ENCODE peak calls at places on chromosomes 7 and 10, in four cellular contexts. T is A549, Q is IMR-90, L is HepG2. D is an unnamed sample.

GRCh38 chr7:157875230-157876179 is 538.7 kb downstream of the DNAJB6 start:
- DNase-seq in T (peak; percentile 38), Q (no peak), L (no peak), D (peak; percentile 66)

GRCh38 chr7:150317748-150318444 is 5.3 kb upstream of the LRRC61 start:
- DNase-seq in T (no peak), Q (peak; percentile 63), L (no peak), D (peak; percentile 88)

GRCh38 chr10:60208676-60209269 is 180.9 kb downstream of the ANK3 start:
- DNase-seq in T (peak; percentile 59), Q (peak; percentile 49), L (peak; percentile 18), D (peak; percentile 60)

GRCh38 chr7:38368191-38368605 is 94.8 kb upstream of the TARP start:
- DNase-seq in T (peak; percentile 90), Q (peak; percentile 65), L (peak; percentile 63), D (peak; percentile 31)

GRCh38 chr7:20952891-20953290 is 166.2 kb upstream of the SP8 start:
- DNase-seq in T (no peak), Q (no peak), L (no peak), D (no peak)

GRCh38 chr10:101778151-101778780 is 2.4 kb upstream of the FGF8 start:
- DNase-seq in T (no peak), Q (no peak), L (no peak), D (no peak)

GRCh38 chr7:55369427-55369826 is 4.3 kb downstream of the LANCL2 start:
- DNase-seq in T (no peak), Q (peak; percentile 95), L (no peak), D (no peak)

GRCh38 chr10:17882557-17882956 is 69.2 kb upstream of the SLC39A12 start:
- DNase-seq in T (no peak), Q (no peak), L (no peak), D (no peak)

GRCh38 chr7:24913791-24914464 is 66.0 kb downstream of the OSBPL3 start:
- DNase-seq in T (no peak), Q (no peak), L (no peak), D (no peak)

GRCh38 chr10:75978213-75978612 is 546.8 kb downstream of the LRMDA start:
- DNase-seq in T (peak; percentile 10), Q (no peak), L (no peak), D (no peak)

GRCh38 chr7:134936893-134937520 is 49.3 kb upstream of the AGBL3 start:
- DNase-seq in T (no peak), Q (no peak), L (no peak), D (no peak)

GRCh38 chr7:115009139-115009538 is 87.2 kb downstream of the MDFIC start:
- DNase-seq in T (no peak), Q (peak; percentile 15), L (no peak), D (no peak)

GRCh38 chr7:42812779-42813178 is 99.1 kb downstream of the C7orf25 start:
- DNase-seq in T (no peak), Q (no peak), L (no peak), D (no peak)

GRCh38 chr10:79390551-79391229 is 43.4 kb downstream of the PPIF start:
- DNase-seq in T (no peak), Q (no peak), L (no peak), D (peak; percentile 86)

GRCh38 chr10:104622598-104623209 is 18.4 kb upstream of the SORCS3 start:
- DNase-seq in T (peak; percentile 45), Q (no peak), L (peak; percentile 16), D (peak; percentile 14)

GRCh38 chr10:22712246-22712958 is 2.0 kb downstream of the PIP4K2A start:
- DNase-seq in T (no peak), Q (peak; percentile 41), L (no peak), D (no peak)

GRCh38 chr7:38673795-38674194 is 42.6 kb upstream of the AMPH start:
- DNase-seq in T (peak; percentile 8), Q (peak; percentile 84), L (no peak), D (no peak)

GRCh38 chr10:80187465-80188409 is 17.6 kb downstream of the ANXA11 start:
- DNase-seq in T (no peak), Q (no peak), L (peak; percentile 13), D (peak; percentile 57)

GRCh38 chr7:73896454-73896853 is 35.5 kb downstream of the TMEM270 start:
- DNase-seq in T (no peak), Q (peak; percentile 70), L (no peak), D (no peak)

GRCh38 chr7:97971990-97972943 is 17.7 kb downstream of the OCM2 start:
- DNase-seq in T (peak; percentile 85), Q (peak; percentile 57), L (peak; percentile 71), D (peak; percentile 94)

GRCh38 chr7:130201796-130202195 is 3.4 kb downstream of the TMEM209 start:
- DNase-seq in T (no peak), Q (no peak), L (no peak), D (peak; percentile 89)

GRCh38 chr7:11507929-11508328 is 324.1 kb downstream of the THSD7A start:
- DNase-seq in T (no peak), Q (no peak), L (no peak), D (no peak)

GRCh38 chr10:100122780-100123179 is 41.1 kb upstream of the CPN1 start:
- DNase-seq in T (no peak), Q (no peak), L (no peak), D (no peak)

GRCh38 chr10:11165591-11166543 is 148.2 kb downstream of the CELF2 start:
- DNase-seq in T (no peak), Q (no peak), L (no peak), D (peak; percentile 88)

DNA sequence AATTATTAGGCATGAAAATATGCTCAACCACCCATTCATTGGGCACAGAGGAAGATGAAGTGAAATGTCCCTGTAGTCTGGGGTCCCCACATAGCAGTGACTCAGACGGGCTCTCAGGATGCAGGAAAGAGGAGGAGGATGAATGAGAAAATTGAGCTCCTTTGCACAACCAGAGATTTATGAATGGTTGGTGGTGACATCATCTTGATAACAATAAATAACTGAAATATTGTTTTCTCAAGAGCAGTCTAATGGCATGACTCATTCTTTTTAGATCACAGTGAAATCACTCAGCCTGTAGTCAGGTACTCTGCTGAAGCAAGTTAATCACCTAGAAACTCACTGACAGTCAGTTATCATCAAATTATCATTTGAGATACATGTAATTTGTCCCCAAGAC is 254.1 kb downstream of the RELN start:
- DNase-seq in T (peak; percentile 2), Q (peak; percentile 84), L (peak; percentile 7), D (no peak)
- TF ChIP-seq MAZ in T (no peak), Q (no peak), L (no peak), D (no peak)

GRCh38 chr10:38008006-38008405 is 2.5 kb upstream of the ZNF33A start:
- DNase-seq in T (no peak), Q (no peak), L (no peak), D (no peak)
- TF ChIP-seq MAZ in T (no peak), Q (no peak), L (no peak), D (no peak)

DNA sequence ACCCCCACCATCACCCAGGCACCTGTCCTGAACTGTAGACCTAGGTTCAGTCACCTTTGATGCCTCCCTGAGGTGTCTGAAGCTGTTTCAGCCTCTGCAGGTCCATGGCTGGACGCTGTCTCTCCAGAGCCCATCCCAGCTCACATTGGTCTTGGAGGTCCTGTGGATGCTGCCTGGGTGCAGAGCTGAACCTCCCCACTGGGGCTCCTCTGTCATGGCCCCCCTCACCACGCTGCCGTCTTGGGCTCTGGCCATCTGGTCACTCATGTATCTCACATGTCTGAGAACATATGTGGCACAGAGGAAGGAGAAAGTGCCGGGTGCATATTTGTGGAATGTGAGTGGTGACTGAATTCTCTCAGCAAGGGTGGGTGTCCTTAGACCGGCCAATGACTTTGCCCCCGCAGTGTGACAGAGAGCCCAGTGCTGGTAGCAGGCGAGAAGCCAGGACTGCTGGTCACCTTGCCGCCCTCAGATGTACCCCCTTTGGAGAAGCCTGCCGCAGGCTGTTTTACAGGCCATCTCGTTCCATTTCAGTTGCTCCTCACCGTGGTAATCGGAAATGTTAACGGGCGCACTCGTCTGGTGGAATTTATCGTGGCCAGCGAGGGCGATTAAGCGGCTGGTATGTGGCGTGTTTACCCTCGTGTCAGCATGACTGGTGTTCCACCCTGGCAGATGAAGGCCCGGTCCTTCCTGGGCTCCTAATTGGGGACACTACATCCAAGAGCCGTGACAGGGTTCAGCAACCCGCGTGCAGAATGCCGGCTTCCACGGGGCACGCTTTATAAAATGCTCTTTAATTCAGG is 108.6 kb downstream of the NKX6-2 start:
- DNase-seq in T (no peak), Q (no peak), L (no peak), D (no peak)
- TF ChIP-seq MAZ in T (no peak), Q (no peak), L (no peak), D (no peak)

DNA sequence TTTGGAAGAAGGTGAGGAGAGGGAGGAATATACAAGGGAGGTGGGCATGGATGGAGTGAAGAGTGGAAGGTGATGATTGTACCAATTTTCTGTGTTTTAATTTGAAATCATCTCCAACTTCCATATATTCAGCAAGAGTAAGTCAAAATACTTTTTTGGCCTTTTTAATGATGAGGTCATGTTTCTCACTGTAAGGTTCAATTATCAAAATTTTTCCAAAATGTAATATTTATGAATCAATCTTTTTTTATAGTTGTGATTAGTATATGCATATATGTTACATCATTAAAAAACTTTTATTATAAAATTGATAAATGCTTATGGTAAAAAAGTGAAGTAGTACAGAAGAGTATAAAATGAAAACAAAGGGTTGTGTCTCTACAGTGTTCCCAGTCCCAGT is 40.7 kb downstream of the PRKAR2B start:
- DNase-seq in T (no peak), Q (no peak), L (no peak), D (no peak)
- TF ChIP-seq MAZ in T (no peak), Q (no peak), L (no peak), D (no peak)

DNA sequence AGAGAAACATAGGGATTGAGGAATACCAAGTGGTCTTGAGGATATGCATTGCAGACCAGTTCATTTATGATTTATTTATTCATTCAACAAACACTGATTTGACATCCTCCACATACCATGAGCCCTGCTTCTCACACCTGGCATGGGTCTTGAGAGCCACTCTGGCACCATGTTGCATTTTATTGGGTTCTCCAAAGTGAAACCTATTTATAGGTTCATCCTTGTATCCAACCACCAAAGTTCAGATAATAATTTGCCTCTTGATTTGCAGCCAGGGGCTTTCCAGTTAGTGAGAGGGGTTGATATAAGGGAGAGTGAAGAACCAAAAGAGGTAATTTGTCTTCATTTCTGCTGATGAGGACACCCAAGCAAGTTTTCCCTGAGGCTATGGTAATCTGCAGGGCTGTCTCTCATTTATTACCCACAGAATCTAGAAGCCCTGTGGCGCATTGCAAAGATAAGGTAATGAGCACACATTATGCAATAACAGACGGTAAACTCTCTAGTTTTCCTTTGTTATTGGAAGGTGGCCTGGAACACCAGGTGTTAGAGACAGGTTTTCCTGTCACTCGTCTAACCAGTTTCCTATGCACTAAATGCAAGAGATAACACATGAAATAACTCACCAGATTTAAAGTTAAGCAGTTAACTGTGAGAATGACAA is 28.8 kb upstream of the ICA1 start:
- DNase-seq in T (no peak), Q (no peak), L (no peak), D (no peak)
- TF ChIP-seq MAZ in T (no peak), Q (no peak), L (no peak), D (no peak)

DNA sequence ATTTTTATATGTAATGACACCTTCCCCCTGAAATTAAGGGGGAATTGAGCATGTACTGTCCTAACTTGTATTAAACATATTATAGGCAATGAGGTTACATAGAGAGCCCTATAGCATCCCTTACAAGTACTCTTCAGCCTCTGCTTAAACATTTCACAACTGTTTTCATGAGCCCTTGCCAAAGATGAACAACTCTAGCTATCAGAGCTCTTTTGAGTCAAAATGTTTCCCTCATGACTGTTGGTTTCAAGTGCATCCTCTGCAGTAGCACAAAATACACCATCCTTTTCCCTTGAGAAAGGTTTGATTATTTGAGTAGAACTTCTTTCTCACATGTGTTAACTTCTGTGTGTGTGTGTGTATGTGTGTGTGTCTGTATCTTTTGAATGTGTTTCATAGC is 1157.6 kb upstream of the CELF2 start:
- DNase-seq in T (no peak), Q (peak; percentile 13), L (no peak), D (no peak)
- TF ChIP-seq MAZ in T (no peak), Q (no peak), L (no peak), D (no peak)

GRCh38 chr7:159125104-159125943 is 19.3 kb downstream of the VIPR2 start:
- DNase-seq in T (no peak), Q (no peak), L (no peak), D (no peak)
- TF ChIP-seq MAZ in T (no peak), Q (no peak), L (no peak), D (no peak)

GRCh38 chr10:126935263-126935946 is 30.2 kb downstream of the DOCK1 start:
- DNase-seq in T (no peak), Q (peak; percentile 34), L (no peak), D (no peak)
- TF ChIP-seq MAZ in T (no peak), Q (no peak), L (no peak), D (no peak)

D was measured in K562.